ENCODE peak calls at places on chromosomes 12 and 14, in eight cellular contexts. C is NB4, S is uterus, J is heart left ventricle, P is neural progenitor cell, O is fibroblast of pulmonary artery, W is RWPE1, E is OCI-LY7. G is an unnamed sample.

GRCh38 chr14:76920572-76921175 is 94.5 kb downstream of the LRRC74A start:
- DNase-seq in C (peak; percentile 52), S (no peak), J (no peak), P (peak; percentile 51), O (peak; percentile 49), W (no peak), E (no peak), G (no peak)

GRCh38 chr12:96134200-96134599 is 60.0 kb upstream of the ELK3 start:
- DNase-seq in C (no peak), S (no peak), J (no peak), P (no peak), O (no peak), W (no peak), E (no peak), G (no peak)

GRCh38 chr14:68526420-68527105 is 266.3 kb downstream of the ZFP36L1 start:
- DNase-seq in C (peak; percentile 8), S (no peak), J (no peak), P (no peak), O (no peak), W (no peak), E (no peak), G (no peak)

GRCh38 chr12:79747274-79747673 is 56.5 kb upstream of the PAWR start:
- DNase-seq in C (no peak), S (no peak), J (no peak), P (no peak), O (no peak), W (no peak), E (no peak), G (no peak)

GRCh38 chr12:67648306-67649164 is at the start of gene DYRK2:
- DNase-seq in C (peak; percentile 88), S (peak; percentile 79), J (peak; percentile 84), P (peak; percentile 92), O (peak; percentile 78), W (peak; percentile 73), E (peak; percentile 89), G (peak; percentile 93)

GRCh38 chr12:52543985-52544888 is 8.7 kb downstream of the KRT71 start:
- DNase-seq in C (no peak), S (no peak), J (no peak), P (peak; percentile 18), O (no peak), W (no peak), E (no peak), G (no peak)

GRCh38 chr12:27592548-27592947 is 68.5 kb downstream of the PPFIBP1 start:
- DNase-seq in C (no peak), S (peak; percentile 66), J (peak; percentile 39), P (no peak), O (peak; percentile 88), W (peak; percentile 73), E (no peak), G (peak; percentile 23)

GRCh38 chr14:68574906-68575305 is 218.0 kb downstream of the ZFP36L1 start:
- DNase-seq in C (no peak), S (no peak), J (no peak), P (no peak), O (peak; percentile 74), W (no peak), E (no peak), G (no peak)

GRCh38 chr14:21024668-21025373 is at the start of gene NDRG2:
- DNase-seq in C (peak; percentile 72), S (peak; percentile 88), J (peak; percentile 88), P (peak; percentile 89), O (peak; percentile 40), W (peak; percentile 54), E (no peak), G (peak; percentile 78)

GRCh38 chr12:56315256-56315625 is 547 bp downstream of the CNPY2 start:
- DNase-seq in C (no peak), S (no peak), J (no peak), P (peak; percentile 49), O (no peak), W (no peak), E (peak; percentile 36), G (no peak)

GRCh38 chr12:56321027-56321426 is 5.2 kb upstream of the CNPY2 start:
- DNase-seq in C (peak; percentile 43), S (no peak), J (no peak), P (no peak), O (no peak), W (no peak), E (no peak), G (no peak)

GRCh38 chr12:56315626-56316473 is at the start of gene CNPY2:
- DNase-seq in C (peak; percentile 99), S (peak; percentile 93), J (peak; percentile 95), P (peak; percentile 98), O (peak; percentile 98), W (peak; percentile 95), E (peak; percentile 96), G (peak; percentile 91)

GRCh38 chr12:56317675-56318074 is 1.9 kb upstream of the CNPY2 start:
- DNase-seq in C (no peak), S (no peak), J (no peak), P (peak; percentile 21), O (no peak), W (no peak), E (no peak), G (no peak)
- TF ChIP-seq CTCF in C (no peak), S (no peak), J (no peak), P (peak; percentile 44), O (no peak), W (no peak), E (peak; percentile 63), G (no peak)

GRCh38 chr14:34175574-34175973 is 224.7 kb upstream of the EGLN3 start:
- DNase-seq in C (no peak), S (no peak), J (no peak), P (no peak), O (no peak), W (no peak), E (peak; percentile 37), G (no peak)

GRCh38 chr14:34180428-34180827 is 229.6 kb upstream of the EGLN3 start:
- DNase-seq in C (no peak), S (no peak), J (no peak), P (no peak), O (no peak), W (no peak), E (no peak), G (no peak)

GRCh38 chr14:34174973-34175372 is 224.1 kb upstream of the EGLN3 start:
- DNase-seq in C (no peak), S (no peak), J (no peak), P (no peak), O (no peak), W (no peak), E (no peak), G (no peak)

GRCh38 chr14:34181308-34181707 is 230.4 kb upstream of the EGLN3 start:
- DNase-seq in C (no peak), S (no peak), J (peak; percentile 14), P (peak; percentile 38), O (no peak), W (no peak), E (no peak), G (no peak)

DNA sequence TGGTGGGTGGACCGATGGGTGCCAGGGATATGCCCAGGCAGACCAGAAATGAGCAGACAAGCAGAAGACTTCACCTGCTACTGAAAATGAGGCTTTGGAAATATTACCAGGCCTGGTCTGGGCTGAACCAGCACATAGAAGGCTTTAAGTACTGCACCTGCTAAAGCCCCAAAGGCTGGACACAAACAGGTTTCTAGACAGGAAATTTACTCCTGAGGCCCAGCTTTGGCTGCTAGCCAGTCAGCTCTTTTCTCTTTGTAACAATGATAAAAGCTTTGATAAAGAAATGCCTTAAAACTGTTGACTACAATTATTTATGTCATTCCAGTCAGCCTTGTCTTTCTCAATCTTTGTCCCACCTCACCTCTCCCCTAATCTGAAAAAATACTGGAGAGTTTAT is 228.8 kb upstream of the EGLN3 start:
- DNase-seq in C (no peak), S (no peak), J (peak; percentile 20), P (no peak), O (no peak), W (no peak), E (no peak), G (no peak)
- TF ChIP-seq CTCF in C (no peak), S (no peak), J (no peak), P (no peak), O (no peak), W (no peak), E (no peak), G (no peak)

DNA sequence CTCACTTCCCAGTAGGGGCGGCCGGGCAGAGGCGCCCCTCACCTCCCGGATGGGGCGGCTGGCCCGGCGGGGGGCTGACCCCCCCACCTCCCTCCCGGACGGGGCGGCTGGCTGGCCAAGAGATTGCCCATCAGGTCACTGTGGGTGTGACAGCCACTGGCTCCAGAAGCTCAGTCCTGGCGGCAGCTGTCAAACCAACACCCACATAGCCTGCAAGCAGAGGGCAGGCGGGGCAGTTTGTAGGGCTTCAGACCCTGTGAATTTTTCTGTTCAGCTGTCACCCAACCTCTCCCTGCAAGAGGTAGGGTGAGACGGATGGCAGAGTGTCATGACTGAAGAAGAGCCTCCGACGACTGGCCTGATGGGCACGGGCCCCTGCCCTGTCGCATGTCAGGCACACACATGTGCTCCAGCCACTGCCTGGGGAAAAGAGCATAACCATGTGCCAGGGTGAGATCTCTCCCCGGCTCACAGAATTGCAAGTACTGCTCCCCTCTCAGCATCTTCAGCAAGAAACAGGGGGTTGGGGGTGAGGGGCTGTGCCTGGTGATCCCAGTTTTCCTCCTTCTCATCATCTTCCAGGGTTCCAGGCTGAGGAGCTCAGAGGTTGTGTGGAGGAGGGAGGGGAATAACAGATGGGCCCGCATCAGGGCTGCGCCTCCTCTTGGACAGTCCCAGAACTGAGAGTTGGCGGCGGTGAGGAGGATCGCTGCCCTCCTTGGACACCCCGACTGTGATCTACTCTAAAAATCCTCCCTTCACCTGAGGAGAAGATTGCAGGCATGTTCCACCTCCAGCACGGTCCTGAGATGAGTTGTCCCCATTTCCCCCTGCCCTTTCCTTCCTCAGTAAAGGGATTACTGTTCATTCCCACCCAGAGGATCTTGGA is 11.2 kb upstream of the PRPH start:
- DNase-seq in C (no peak), S (no peak), J (no peak), P (no peak), O (no peak), W (no peak), E (no peak), G (no peak)
- TF ChIP-seq CTCF in C (no peak), S (no peak), J (no peak), P (peak; percentile 3), O (peak; percentile 22), W (no peak), E (peak; percentile 44), G (no peak)

GRCh38 chr12:54431911-54432814 is 13.1 kb upstream of the ITGA5 start:
- DNase-seq in C (peak; percentile 52), S (peak; percentile 88), J (peak; percentile 85), P (peak; percentile 60), O (peak; percentile 86), W (peak; percentile 93), E (no peak), G (no peak)
- TF ChIP-seq CTCF in C (no peak), S (no peak), J (no peak), P (no peak), O (no peak), W (no peak), E (no peak), G (no peak)